ENCODE peak calls at places on chromosomes 13 and 19, in ten cellular contexts. Q is T-helper 1 cell; I is GM04503; E is GM23248; F is left ventricle myocardium inferior; U is DMS153; D is stimulated activated CD8-positive, alpha-beta memory T cell treated with anti-CD3 and anti-CD28 coated beads, Interleukin-15, amount 100 ng/mL, for 4 hours; R is AG04449; B is CD4-positive, CD25-positive, alpha-beta regulatory T cell; K is fibroblast of the aortic adventitia. M is an unnamed sample.

GRCh38 chr13:47661076-47661475 is 340.0 kb downstream of the SUCLA2 start:
- DNase-seq in B (no peak), K (peak), I (peak), D (no peak), Q (no peak), R (peak), E (peak), F (no peak), U (no peak), M (no peak)

GRCh38 chr19:47231215-47232054 is 436 bp upstream of the BBC3 start:
- DNase-seq in E (peak), F (peak), D (peak), B (peak), K (peak), R (no peak), I (no peak), U (no peak), Q (peak), M (peak)

GRCh38 chr13:32537580-32538233 is 888 bp downstream of the N4BP2L2 start:
- DNase-seq in E (peak), K (peak), U (no peak), Q (peak), F (peak), I (no peak), R (no peak), B (peak), D (peak), M (peak)

GRCh38 chr19:19540707-19541515 is 2.8 kb downstream of the CILP2 start:
- DNase-seq in B (peak), E (peak), K (no peak), U (peak), R (no peak), F (no peak), I (no peak), Q (peak), D (peak), M (no peak)

GRCh38 chr19:14090509-14091085 is at the start of gene SAMD1:
- DNase-seq in E (peak), D (peak), B (peak), K (peak), F (peak), Q (peak), I (no peak), R (no peak), U (no peak), M (no peak)

GRCh38 chr13:46097015-46097414 is 7.8 kb downstream of the CPB2 start:
- DNase-seq in K (no peak), Q (no peak), U (peak), B (no peak), E (no peak), I (no peak), D (no peak), F (no peak), R (no peak), M (no peak)

GRCh38 chr19:47510516-47511127 is 4.2 kb downstream of the NAPA start:
- DNase-seq in U (no peak), D (no peak), F (no peak), E (no peak), K (no peak), Q (no peak), I (no peak), R (no peak), B (no peak), M (no peak)

GRCh38 chr19:38046254-38047047 is 139.4 kb downstream of the SIPA1L3 start:
- DNase-seq in R (no peak), F (no peak), K (no peak), E (no peak), Q (no peak), I (no peak), B (no peak), D (no peak), U (no peak), M (no peak)

GRCh38 chr19:6172074-6172863 is 36.8 kb downstream of the ACSBG2 start:
- DNase-seq in D (no peak), I (no peak), F (no peak), K (peak), B (no peak), U (no peak), R (no peak), E (no peak), Q (no peak), M (no peak)

GRCh38 chr19:18099623-18099995 is 2.0 kb downstream of the MAST3 start:
- DNase-seq in E (no peak), B (no peak), I (no peak), R (no peak), U (no peak), D (no peak), Q (no peak), K (no peak), F (no peak), M (no peak)

GRCh38 chr19:51691122-51692064 is 1.7 kb upstream of the SPACA6 start:
- DNase-seq in U (peak), B (no peak), Q (no peak), D (no peak), E (peak), K (peak), I (no peak), F (no peak), R (no peak), M (no peak)